ENCODE peak calls at places on chromosomes 4 and X, in four cellular contexts. H is heart right ventricle, M is pancreas, D is mammary epithelial cell. C is an unnamed sample. For H3K9me3, the result is how much of the 10 kb centered on the place peaks cover.

GRCh38 chrX:114626323-114626722 is 42.4 kb downstream of the HTR2C start:
- DNase-seq in D (peak), H (no peak), M (no peak), C (no peak)

GRCh38 chr4:155799106-155799793 is 40.4 kb downstream of the GUCY1B1 start:
- DNase-seq in H (no peak), D (no peak), M (no peak), C (no peak)

GRCh38 chr4:24915121-24915922 is 2.5 kb upstream of the CCDC149 start:
- DNase-seq in D (no peak), M (no peak), H (no peak), C (no peak)

GRCh38 chr4:83362492-83363329 is 28.1 kb upstream of the HPSE start:
- DNase-seq in D (peak), M (no peak), H (no peak), C (no peak)

GRCh38 chr4:103786014-103786413 is 66.2 kb upstream of the TACR3 start:
- DNase-seq in M (no peak), D (peak), H (no peak), C (no peak)

GRCh38 chrX:41291309-41291708 is 42.7 kb upstream of the DDX3X start:
- DNase-seq in H (no peak), D (no peak), M (no peak), C (no peak)

GRCh38 chrX:69357293-69357692 is 146.8 kb upstream of the NALF2 start:
- DNase-seq in D (no peak), H (no peak), M (no peak), C (no peak)

GRCh38 chr4:15162465-15163283 is 160.4 kb downstream of the CPEB2 start:
- DNase-seq in M (no peak), D (no peak), H (no peak), C (no peak)

GRCh38 chrX:13747836-13748235 is 13.3 kb downstream of the OFD1 start:
- DNase-seq in H (peak), D (peak), M (no peak), C (no peak)

GRCh38 chr4:102403115-102403514 is 57.8 kb upstream of the SLC39A8 start:
- DNase-seq in M (no peak), D (no peak), H (no peak), C (no peak)

GRCh38 chr4:142883433-142883832 is 37.3 kb upstream of the INPP4B start:
- DNase-seq in H (no peak), M (no peak), D (no peak), C (no peak)

GRCh38 chr4:47641755-47642154 is 156.7 kb downstream of the ATP10D start:
- DNase-seq in D (no peak), H (no peak), M (no peak), C (no peak)

GRCh38 chrX:108468486-108468885 is 28.8 kb downstream of the COL4A5 start:
- DNase-seq in M (no peak), H (no peak), D (no peak), C (no peak)

GRCh38 chr4:7381221-7381889 is 53.4 kb downstream of the PSAPL1 start:
- DNase-seq in M (peak), H (no peak), D (no peak), C (no peak)

GRCh38 chrX:19440713-19441112 is 74.6 kb downstream of the MAP3K15 start:
- DNase-seq in H (no peak), D (peak), M (no peak), C (no peak)

GRCh38 chr4:157265281-157265680 is 44.8 kb downstream of the GRIA2 start:
- DNase-seq in H (no peak), M (no peak), D (peak), C (no peak)

GRCh38 chrX:134396174-134396573 is 63.8 kb upstream of the HPRT1 start:
- DNase-seq in D (peak), H (no peak), M (no peak), C (no peak)

GRCh38 chr4:12145768-12146167 is 717.1 kb upstream of the HS3ST1 start:
- DNase-seq in H (no peak), D (no peak), M (no peak), C (no peak)

GRCh38 chr4:125390126-125390525 is 75.4 kb downstream of the FAT4 start:
- DNase-seq in H (peak), D (peak), M (no peak), C (no peak)

GRCh38 chr4:111268769-111269414 is 646.0 kb upstream of the PITX2 start:
- DNase-seq in M (no peak), H (no peak), D (no peak), C (no peak)

GRCh38 chrX:130091976-130092522 is 18.2 kb downstream of the ELF4 start:
- DNase-seq in D (no peak), M (no peak), H (no peak), C (no peak)

GRCh38 chr4:55553442-55553841 is 6.7 kb upstream of the CLOCK start:
- DNase-seq in M (no peak), D (peak), H (peak), C (no peak)

GRCh38 chr4:110640608-110641007 is 17.7 kb upstream of the PITX2 start:
- DNase-seq in H (no peak), D (no peak), M (no peak), C (no peak)

GRCh38 chr4:41361831-41362646 is 105.3 kb downstream of the UCHL1 start:
- DNase-seq in M (no peak), H (no peak), D (no peak), C (no peak)

GRCh38 chrX:49102221-49102620 is 21.3 kb downstream of the GPKOW start:
- DNase-seq in M (no peak), D (no peak), H (no peak), C (no peak)
- H3K4me3 ChIP-seq in M (no peak), D (no peak), H (no peak), C (no peak)

GRCh38 chrX:99549381-99549780 is 860.7 kb downstream of the PCDH19 start:
- DNase-seq in H (no peak), D (no peak), M (no peak), C (no peak)
- H3K9me3 ChIP-seq in H (under half), D (under half), M (under half), C (under half)

DNA sequence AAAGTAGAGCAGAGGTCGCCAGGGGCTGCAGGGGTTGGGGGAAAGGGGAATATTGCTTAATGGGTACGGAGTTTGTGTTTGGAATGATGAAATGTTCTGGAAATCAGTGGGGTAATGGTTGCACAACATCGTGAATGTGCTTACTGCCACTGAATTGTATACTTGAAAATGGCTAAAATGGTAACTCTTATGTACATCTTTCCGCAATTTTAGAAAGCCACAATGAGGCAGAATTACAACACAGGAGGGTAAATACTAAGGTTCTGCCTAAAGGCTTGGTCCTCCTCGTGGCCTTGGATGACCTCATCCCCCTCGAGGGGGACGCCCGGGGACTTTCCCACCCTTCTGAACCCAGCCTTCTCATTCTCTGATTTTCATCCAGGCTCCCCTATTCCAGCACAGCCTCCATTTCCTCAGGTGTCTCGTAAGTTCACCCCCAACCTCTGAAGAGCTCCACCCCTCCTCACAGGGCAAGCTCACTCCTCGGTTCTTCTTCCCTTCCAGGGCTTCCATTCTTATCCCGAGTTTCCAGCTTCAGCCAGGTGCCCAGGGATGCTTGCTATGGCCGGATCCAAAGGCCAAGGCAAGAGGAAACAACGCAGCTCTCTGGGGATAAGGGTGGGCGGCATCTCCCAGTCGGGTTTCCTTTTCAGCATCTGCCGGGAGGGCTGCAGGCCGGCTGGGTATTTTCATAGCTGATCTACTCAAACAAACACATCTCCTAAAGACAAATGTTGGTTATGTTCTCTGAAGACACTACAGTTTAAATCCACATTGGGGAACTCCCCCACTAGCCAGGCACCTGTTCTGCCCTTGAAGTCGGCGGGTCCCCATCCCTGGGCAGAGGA is 71.3 kb upstream of the ACSL1 start:
- DNase-seq in H (no peak), M (no peak), D (no peak), C (no peak)
- H3K4me3 ChIP-seq in H (no peak), M (no peak), D (no peak), C (no peak)

DNA sequence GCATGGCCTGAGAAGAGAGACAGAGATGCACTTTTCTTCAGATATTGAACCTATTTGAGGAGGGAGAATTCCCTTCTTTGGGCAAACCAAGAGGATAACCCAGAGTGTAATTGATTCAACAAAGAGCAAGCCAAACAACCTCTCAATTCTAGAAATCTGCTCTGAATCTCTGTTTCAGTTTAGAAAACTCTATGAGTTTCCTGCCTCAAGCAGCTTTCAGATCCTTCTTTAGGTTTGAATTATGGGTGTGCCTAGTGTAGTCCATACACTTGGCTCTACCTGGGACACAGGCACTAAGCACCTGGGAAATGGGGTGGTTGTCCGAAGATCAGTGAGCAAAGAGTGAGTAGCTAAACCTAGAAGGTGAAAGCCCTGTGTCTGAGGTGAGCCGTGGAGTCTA is 52.0 kb upstream of the MTMR8 start:
- DNase-seq in H (no peak), D (no peak), M (no peak), C (no peak)
- H3K9me3 ChIP-seq in H (under half), D (under half), M (under half), C (under half)

DNA sequence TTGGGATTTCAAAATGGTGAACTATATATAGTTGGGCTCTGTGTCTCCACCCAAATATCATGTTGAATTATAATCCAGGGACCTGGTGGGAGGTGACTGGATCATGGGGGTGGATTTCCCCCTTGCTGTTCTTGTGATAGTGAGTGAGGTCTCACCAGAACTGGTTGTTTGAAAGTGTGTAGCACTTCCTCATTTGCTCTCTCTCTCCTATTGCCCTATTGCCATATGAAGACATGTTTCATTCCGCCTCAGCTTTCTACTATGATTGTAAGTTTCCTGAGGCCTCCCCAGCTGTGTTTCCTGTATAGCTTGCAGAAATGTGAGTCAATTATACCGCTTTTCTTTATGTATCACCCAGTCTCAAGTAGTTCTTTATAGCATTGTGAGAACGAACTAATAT is 545.6 kb downstream of the TRAM1L1 start:
- DNase-seq in H (no peak), D (no peak), M (no peak), C (no peak)
- H3K4me3 ChIP-seq in H (no peak), D (no peak), M (no peak), C (no peak)

DNA sequence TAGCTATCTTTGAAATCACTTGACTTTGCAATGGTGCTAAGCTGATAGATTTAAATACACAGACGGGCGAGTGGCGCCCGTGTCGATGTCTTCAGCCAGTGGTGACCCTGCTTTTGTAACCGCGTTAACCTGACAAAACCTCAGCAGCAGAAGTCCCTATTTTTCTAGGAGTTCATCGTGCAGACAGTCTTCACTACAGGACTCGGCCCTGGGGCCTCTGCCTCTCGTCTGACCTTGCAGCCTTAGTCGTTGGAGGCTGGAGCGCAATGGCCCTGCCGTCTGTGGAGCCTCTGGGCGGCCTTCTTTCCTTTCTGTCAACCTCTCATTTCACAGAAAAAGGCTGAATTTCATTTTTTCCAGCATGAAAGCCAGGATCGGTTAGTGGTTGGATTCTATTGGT is 57.9 kb downstream of the CPLX1 start:
- DNase-seq in H (no peak), D (no peak), M (no peak), C (no peak)
- H3K9me3 ChIP-seq in H (under half), D (under half), M (under half), C (under half)

DNA sequence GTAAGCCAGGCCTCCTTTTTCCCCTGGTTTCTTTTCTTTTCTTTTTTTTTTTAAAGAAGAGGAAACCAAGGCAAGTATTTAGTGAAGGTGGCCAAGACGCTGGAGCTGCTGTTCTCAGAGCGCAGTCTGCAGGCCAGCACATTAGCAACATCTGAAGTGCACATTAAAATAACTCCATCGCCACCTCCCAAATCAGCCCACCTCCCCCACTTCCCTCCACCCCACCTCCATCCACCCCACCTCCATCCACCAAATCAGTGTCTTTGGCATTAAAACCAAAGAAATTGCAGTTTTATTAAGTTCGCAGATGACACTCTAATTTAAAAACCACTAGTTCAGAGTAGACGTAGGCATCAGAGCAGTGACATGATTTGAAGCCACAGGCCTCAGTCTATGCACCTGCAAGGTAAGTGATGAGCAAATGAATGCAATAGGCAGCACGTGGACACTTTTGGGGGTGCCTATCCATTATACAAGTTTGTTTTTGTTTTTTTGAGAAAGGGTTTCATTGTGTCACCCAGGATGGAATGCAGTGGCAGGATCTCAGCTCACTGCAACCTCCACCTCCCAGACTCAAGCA is 88.1 kb upstream of the TRIM2 start:
- DNase-seq in M (no peak), D (no peak), H (no peak), C (no peak)
- H3K4me3 ChIP-seq in M (no peak), D (peak), H (no peak), C (peak)

GRCh38 chr4:85951-86350 is 32.8 kb downstream of the ZNF595 start:
- DNase-seq in H (no peak), M (no peak), D (no peak), C (no peak)
- H3K9me3 ChIP-seq in H (under half), M (under half), D (half or more), C (half or more)

DNA sequence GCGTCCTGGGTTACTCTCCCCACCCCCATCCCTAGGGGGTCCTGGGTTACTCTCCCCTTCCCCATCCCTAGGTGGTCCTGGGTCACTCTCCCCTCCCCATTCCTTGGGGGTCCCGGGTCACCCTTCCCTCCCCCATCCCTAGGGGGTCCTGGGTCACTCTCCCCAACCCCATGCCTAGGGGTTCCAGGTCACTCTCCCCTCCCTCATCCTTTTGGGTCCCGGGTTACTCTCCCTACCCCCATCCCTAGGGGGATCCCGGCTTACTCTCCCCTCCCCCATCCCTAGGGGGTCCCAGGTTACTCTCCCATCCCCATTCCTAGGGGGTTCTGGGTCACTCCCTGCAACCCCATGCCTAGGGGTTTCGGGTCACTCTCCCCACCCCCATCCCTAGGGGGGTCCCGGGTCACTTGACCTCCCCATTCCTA is 1.4 kb downstream of the ASMTL start:
- DNase-seq in H (no peak), M (no peak), D (no peak), C (no peak)
- H3K4me3 ChIP-seq in H (peak), M (no peak), D (no peak), C (peak)

GRCh38 chrX:64196606-64197005 is 8.9 kb downstream of the AMER1 start:
- DNase-seq in M (no peak), H (no peak), D (no peak), C (no peak)
- H3K9me3 ChIP-seq in M (under half), H (under half), D (under half), C (under half)